ENCODE peak calls at places on chromosome 11, in six cellular contexts. P is mesenchymal stem cell, L is neuronal stem cell, O is IMR-90, E is mesendoderm, Q is H1. X is an unnamed sample.

GRCh38 chr11:2991477-2992233 is 474 bp downstream of the NAP1L4 start:
- DNase-seq in P (peak; percentile 67), L (peak; percentile 58), O (peak; percentile 20), E (peak; percentile 79), Q (no peak), X (no peak)

GRCh38 chr11:72297828-72298227 is 53.9 kb upstream of the PHOX2A start:
- DNase-seq in P (no peak), L (no peak), O (no peak), E (no peak), Q (no peak), X (no peak)

GRCh38 chr11:63769044-63769718 is 606 bp upstream of the ZFTA start:
- DNase-seq in P (peak; percentile 40), L (peak; percentile 41), O (no peak), E (no peak), Q (peak; percentile 72), X (no peak)

GRCh38 chr11:119737678-119738439 is 8.9 kb upstream of the NECTIN1 start:
- DNase-seq in P (no peak), L (no peak), O (no peak), E (no peak), Q (no peak), X (no peak)

GRCh38 chr11:43947815-43948214 is 5.4 kb downstream of the C11orf96 start:
- DNase-seq in P (no peak), L (no peak), O (no peak), E (no peak), Q (no peak), X (no peak)

GRCh38 chr11:79956061-79956460 is 515.2 kb upstream of the TENM4 start:
- DNase-seq in P (no peak), L (no peak), O (no peak), E (no peak), Q (no peak), X (no peak)

GRCh38 chr11:22795914-22796313 is 33.7 kb downstream of the SVIP start:
- DNase-seq in P (no peak), L (no peak), O (peak; percentile 38), E (no peak), Q (no peak), X (no peak)

GRCh38 chr11:28123151-28123571 is 15.0 kb downstream of the METTL15 start:
- DNase-seq in P (peak; percentile 74), L (no peak), O (peak; percentile 82), E (no peak), Q (no peak), X (no peak)

GRCh38 chr11:105458071-105458470 is 151.8 kb upstream of the GRIA4 start:
- DNase-seq in P (no peak), L (no peak), O (no peak), E (no peak), Q (no peak), X (no peak)

GRCh38 chr11:106076923-106077608 is at the start of gene KBTBD3:
- DNase-seq in P (peak; percentile 99), L (peak; percentile 98), O (peak; percentile 99), E (peak; percentile 100), Q (peak; percentile 94), X (peak; percentile 99)

GRCh38 chr11:73866586-73866996 is 10.1 kb downstream of the COA4 start:
- DNase-seq in P (peak; percentile 97), L (no peak), O (peak; percentile 93), E (peak; percentile 66), Q (no peak), X (no peak)

GRCh38 chr11:68990995-68991780 is 10.4 kb upstream of the MRGPRD start:
- DNase-seq in P (no peak), L (no peak), O (no peak), E (no peak), Q (no peak), X (peak; percentile 14)

GRCh38 chr11:72724851-72725730 is 27.1 kb downstream of the ARAP1 start:
- DNase-seq in P (peak; percentile 87), L (peak; percentile 79), O (peak; percentile 84), E (peak; percentile 90), Q (peak; percentile 89), X (peak; percentile 76)

GRCh38 chr11:107472966-107473365 is 15.3 kb upstream of the CWF19L2 start:
- DNase-seq in P (no peak), L (no peak), O (no peak), E (no peak), Q (no peak), X (no peak)

GRCh38 chr11:18495268-18495667 is 31.5 kb downstream of the TSG101 start:
- DNase-seq in P (no peak), L (no peak), O (no peak), E (no peak), Q (no peak), X (no peak)

GRCh38 chr11:9893474-9893873 is 229.6 kb downstream of the SWAP70 start:
- DNase-seq in P (no peak), L (no peak), O (peak; percentile 21), E (peak; percentile 55), Q (peak; percentile 53), X (peak; percentile 40)

GRCh38 chr11:72833792-72834501 is 19.7 kb downstream of the ATG16L2 start:
- DNase-seq in P (no peak), L (no peak), O (no peak), E (no peak), Q (no peak), X (no peak)

GRCh38 chr11:4704054-4704789 is at the start of gene MMP26:
- DNase-seq in P (peak; percentile 5), L (no peak), O (no peak), E (peak; percentile 72), Q (peak; percentile 46), X (peak; percentile 39)

GRCh38 chr11:17014774-17015638 is 792 bp upstream of the PLEKHA7 start:
- DNase-seq in P (peak; percentile 20), L (peak; percentile 32), O (no peak), E (peak; percentile 73), Q (peak; percentile 72), X (peak; percentile 70)

GRCh38 chr11:45289369-45289768 is 3.2 kb upstream of the SYT13 start:
- DNase-seq in P (peak; percentile 73), L (no peak), O (peak; percentile 65), E (no peak), Q (no peak), X (no peak)

GRCh38 chr11:6362868-6363678 is 27.2 kb upstream of the SMPD1 start:
- DNase-seq in P (peak; percentile 80), L (peak; percentile 62), O (peak; percentile 77), E (peak; percentile 92), Q (peak; percentile 87), X (peak; percentile 92)

GRCh38 chr11:96337541-96338530 is 5.2 kb downstream of the MAML2 start:
- DNase-seq in P (peak; percentile 84), L (no peak), O (peak; percentile 60), E (no peak), Q (no peak), X (no peak)

GRCh38 chr11:57432714-57433163 is 5.8 kb upstream of the SLC43A3 start:
- DNase-seq in P (peak; percentile 99), L (no peak), O (peak; percentile 93), E (no peak), Q (no peak), X (no peak)

GRCh38 chr11:32092581-32093170 is 1.8 kb downstream of the RCN1 start:
- DNase-seq in P (no peak), L (peak; percentile 23), O (no peak), E (peak; percentile 42), Q (no peak), X (no peak)

GRCh38 chr11:32087602-32088001 is 3.3 kb upstream of the RCN1 start:
- DNase-seq in P (peak; percentile 76), L (no peak), O (peak; percentile 52), E (no peak), Q (no peak), X (no peak)

GRCh38 chr11:32094931-32095330 is 4.1 kb downstream of the RCN1 start:
- DNase-seq in P (peak; percentile 59), L (no peak), O (no peak), E (no peak), Q (no peak), X (no peak)

GRCh38 chr11:32088117-32088941 is 2.5 kb upstream of the RCN1 start:
- DNase-seq in P (peak; percentile 81), L (no peak), O (peak; percentile 91), E (peak; percentile 50), Q (no peak), X (no peak)

GRCh38 chr11:32090774-32091370 is at the start of gene RCN1:
- DNase-seq in P (peak; percentile 91), L (peak; percentile 91), O (peak; percentile 86), E (peak; percentile 95), Q (peak; percentile 85), X (peak; percentile 95)
- H3K18ac ChIP-seq in P (peak within 1 kb of the TSS; percentile 88), L (peak within 1 kb of the TSS; percentile 98), O (peak within 1 kb of the TSS; percentile 98), E (peak within 1 kb of the TSS; percentile 84), Q (peak within 1 kb of the TSS; percentile 85), X (peak within 1 kb of the TSS; percentile 69)

DNA sequence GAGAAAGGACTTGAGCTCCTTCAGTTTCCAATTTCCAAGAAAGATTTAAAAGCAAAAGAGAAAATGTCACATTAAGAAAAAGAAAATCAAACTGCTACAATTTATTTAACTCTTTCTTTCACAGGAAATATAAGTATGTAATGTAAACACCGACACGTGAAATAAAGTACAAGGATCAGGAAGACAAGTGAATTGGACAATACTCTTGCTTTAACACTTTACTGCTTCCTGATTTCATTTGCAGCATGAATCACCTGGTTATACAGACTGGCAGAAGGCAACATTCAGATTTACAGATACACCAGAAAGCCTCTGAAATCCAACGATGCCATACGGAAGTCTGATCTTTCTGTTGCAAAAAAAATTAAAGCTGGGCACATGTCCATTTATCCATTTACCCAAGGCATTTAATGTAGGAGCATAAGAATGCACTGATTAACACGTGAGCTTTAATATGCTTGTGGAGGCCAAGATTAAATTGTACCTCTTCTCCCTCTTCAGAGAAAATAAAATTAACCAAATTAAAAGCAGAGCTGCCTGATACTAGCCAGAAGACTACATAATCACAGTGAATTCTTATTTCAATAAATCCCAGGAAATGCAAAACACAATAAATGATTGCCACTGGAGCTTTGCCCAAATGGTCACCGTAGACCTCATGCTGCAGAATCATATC is 16.1 kb upstream of the PPP2R1B start:
- DNase-seq in P (no peak), L (no peak), O (no peak), E (no peak), Q (no peak), X (no peak)
- H3K4me2 ChIP-seq in P (no peak overlapping the region), L (no peak overlapping the region), O (no peak overlapping the region), E (no peak overlapping the region), Q (no peak overlapping the region), X (no peak overlapping the region)

DNA sequence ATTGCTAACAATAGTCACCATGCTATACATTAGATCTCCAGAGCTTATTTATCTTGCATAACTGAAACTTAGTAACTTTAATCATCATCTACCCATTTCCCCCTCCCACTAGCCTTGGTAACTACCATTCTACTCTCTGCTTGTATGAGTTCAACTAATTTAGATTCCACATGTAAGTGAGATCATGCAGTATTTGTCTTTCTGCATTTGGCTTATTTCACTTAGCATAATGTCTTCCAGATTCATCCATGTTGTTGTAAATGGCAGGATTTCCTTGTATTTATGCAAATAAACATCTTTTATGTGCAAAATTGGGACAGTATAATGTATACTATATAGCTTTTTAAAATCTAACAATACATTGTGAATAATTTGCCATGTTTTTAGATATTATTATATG is 66.0 kb upstream of the ZBED5 start:
- DNase-seq in P (no peak), L (no peak), O (no peak), E (no peak), Q (no peak), X (no peak)
- H2BK15ac ChIP-seq in P (no peak overlapping the region), L (no peak overlapping the region), O (no peak overlapping the region), E (no peak overlapping the region), Q (no peak overlapping the region), X (no peak overlapping the region)

GRCh38 chr11:62622476-62622875 is 690 bp upstream of the B3GAT3 start:
- DNase-seq in P (no peak), L (no peak), O (no peak), E (peak; percentile 83), Q (no peak), X (no peak)

GRCh38 chr11:62621027-62621566 is 689 bp downstream of the B3GAT3 start:
- DNase-seq in P (no peak), L (no peak), O (no peak), E (no peak), Q (no peak), X (no peak)

GRCh38 chr11:62627718-62628117 is 5.9 kb upstream of the B3GAT3 start:
- DNase-seq in P (no peak), L (no peak), O (no peak), E (no peak), Q (no peak), X (no peak)

GRCh38 chr11:62621567-62622470 is at the start of gene B3GAT3:
- DNase-seq in P (peak; percentile 98), L (peak; percentile 95), O (peak; percentile 98), E (peak; percentile 99), Q (peak; percentile 98), X (peak; percentile 99)
- H3K18ac ChIP-seq in P (peak within 1 kb of the TSS; percentile 85), L (peak within 1 kb of the TSS; percentile 87), O (peak within 1 kb of the TSS; percentile 24), E (peak within 1 kb of the TSS; percentile 86), Q (peak within 1 kb of the TSS; percentile 83), X (peak within 1 kb of the TSS; percentile 87)